ENCODE peak calls at places on chromosome 10, in six cellular contexts. One of them, this sample, is unnamed. For H3K4me1, the result is how much of the 10 kb centered on the place peaks cover.

GRCh38 chr10:111874586-111874985 is 309.0 kb downstream of the GPAM start:
- DNase-seq in fibroblast of lung: no peak
- DNase-seq in Karpas-422: no peak
- DNase-seq in endodermal cell: no peak
- DNase-seq in tibial artery: no peak
- DNase-seq in CD8-positive, alpha-beta T cell: no peak
- DNase-seq in this sample: no peak

GRCh38 chr10:99353182-99353581 is 24.0 kb downstream of the CNNM1 start:
- DNase-seq in fibroblast of lung: no peak
- DNase-seq in Karpas-422: no peak
- DNase-seq in endodermal cell: no peak
- DNase-seq in tibial artery: no peak
- DNase-seq in CD8-positive, alpha-beta T cell: no peak
- DNase-seq in this sample: no peak

GRCh38 chr10:43863859-43864591 is 215.3 kb upstream of the ZNF32 start:
- DNase-seq in fibroblast of lung: peak
- DNase-seq in Karpas-422: no peak
- DNase-seq in endodermal cell: no peak
- DNase-seq in tibial artery: peak
- DNase-seq in CD8-positive, alpha-beta T cell: no peak
- DNase-seq in this sample: peak

GRCh38 chr10:63383141-63383540 is 82.6 kb downstream of the JMJD1C start:
- DNase-seq in fibroblast of lung: peak
- DNase-seq in Karpas-422: no peak
- DNase-seq in endodermal cell: no peak
- DNase-seq in tibial artery: no peak
- DNase-seq in CD8-positive, alpha-beta T cell: no peak
- DNase-seq in this sample: no peak

GRCh38 chr10:124385627-124386185 is 33.0 kb downstream of the OAT start:
- DNase-seq in fibroblast of lung: no peak
- DNase-seq in Karpas-422: no peak
- DNase-seq in endodermal cell: no peak
- DNase-seq in tibial artery: peak
- DNase-seq in CD8-positive, alpha-beta T cell: no peak
- DNase-seq in this sample: no peak

GRCh38 chr10:29443745-29444523 is 155.1 kb downstream of the LYZL1 start:
- DNase-seq in fibroblast of lung: peak
- DNase-seq in Karpas-422: peak
- DNase-seq in endodermal cell: no peak
- DNase-seq in tibial artery: no peak
- DNase-seq in CD8-positive, alpha-beta T cell: no peak
- DNase-seq in this sample: no peak

GRCh38 chr10:329361-330099 is 194.3 kb downstream of the ZMYND11 start:
- DNase-seq in fibroblast of lung: peak
- DNase-seq in Karpas-422: peak
- DNase-seq in endodermal cell: peak
- DNase-seq in tibial artery: peak
- DNase-seq in CD8-positive, alpha-beta T cell: no peak
- DNase-seq in this sample: peak

GRCh38 chr10:48608279-48608681 is 3.4 kb upstream of the ARHGAP22 start:
- DNase-seq in fibroblast of lung: peak
- DNase-seq in Karpas-422: peak
- DNase-seq in endodermal cell: peak
- DNase-seq in tibial artery: peak
- DNase-seq in CD8-positive, alpha-beta T cell: no peak
- DNase-seq in this sample: no peak

GRCh38 chr10:19904202-19904661 is 88.0 kb downstream of the PLXDC2 start:
- DNase-seq in fibroblast of lung: no peak
- DNase-seq in Karpas-422: no peak
- DNase-seq in endodermal cell: no peak
- DNase-seq in tibial artery: no peak
- DNase-seq in CD8-positive, alpha-beta T cell: no peak
- DNase-seq in this sample: no peak

GRCh38 chr10:44977287-44978212 is 1.1 kb downstream of the DEPP1 start:
- DNase-seq in fibroblast of lung: no peak
- DNase-seq in Karpas-422: no peak
- DNase-seq in endodermal cell: no peak
- DNase-seq in tibial artery: peak
- DNase-seq in CD8-positive, alpha-beta T cell: no peak
- DNase-seq in this sample: peak

GRCh38 chr10:106557053-106557452 is 607.5 kb downstream of the SORCS1 start:
- DNase-seq in fibroblast of lung: no peak
- DNase-seq in Karpas-422: no peak
- DNase-seq in endodermal cell: no peak
- DNase-seq in tibial artery: no peak
- DNase-seq in CD8-positive, alpha-beta T cell: no peak
- DNase-seq in this sample: no peak

GRCh38 chr10:91410638-91411367 is 659 bp downstream of the HECTD2 start:
- DNase-seq in fibroblast of lung: peak
- DNase-seq in Karpas-422: no peak
- DNase-seq in endodermal cell: no peak
- DNase-seq in tibial artery: no peak
- DNase-seq in CD8-positive, alpha-beta T cell: no peak
- DNase-seq in this sample: no peak

GRCh38 chr10:70265032-70265689 is 18.6 kb downstream of the NPFFR1 start:
- DNase-seq in fibroblast of lung: no peak
- DNase-seq in Karpas-422: peak
- DNase-seq in endodermal cell: peak
- DNase-seq in tibial artery: no peak
- DNase-seq in CD8-positive, alpha-beta T cell: no peak
- DNase-seq in this sample: no peak

GRCh38 chr10:6036861-6037321 is 25.3 kb downstream of the IL2RA start:
- DNase-seq in fibroblast of lung: no peak
- DNase-seq in Karpas-422: no peak
- DNase-seq in endodermal cell: peak
- DNase-seq in tibial artery: no peak
- DNase-seq in CD8-positive, alpha-beta T cell: no peak
- DNase-seq in this sample: no peak

GRCh38 chr10:71391701-71392100 is 5.0 kb upstream of the CDH23 start:
- DNase-seq in fibroblast of lung: no peak
- DNase-seq in Karpas-422: no peak
- DNase-seq in endodermal cell: peak
- DNase-seq in tibial artery: no peak
- DNase-seq in CD8-positive, alpha-beta T cell: no peak
- DNase-seq in this sample: no peak

GRCh38 chr10:3805791-3806381 is 20.9 kb upstream of the KLF6 start:
- DNase-seq in fibroblast of lung: peak
- DNase-seq in Karpas-422: peak
- DNase-seq in endodermal cell: peak
- DNase-seq in tibial artery: no peak
- DNase-seq in CD8-positive, alpha-beta T cell: no peak
- DNase-seq in this sample: no peak

GRCh38 chr10:75179657-75180177 is 30.9 kb upstream of the VDAC2 start:
- DNase-seq in fibroblast of lung: no peak
- DNase-seq in Karpas-422: no peak
- DNase-seq in endodermal cell: no peak
- DNase-seq in tibial artery: no peak
- DNase-seq in CD8-positive, alpha-beta T cell: no peak
- DNase-seq in this sample: no peak

GRCh38 chr10:13890617-13891541 is 304.1 kb downstream of the PRPF18 start:
- DNase-seq in fibroblast of lung: peak
- DNase-seq in Karpas-422: no peak
- DNase-seq in endodermal cell: peak
- DNase-seq in tibial artery: peak
- DNase-seq in CD8-positive, alpha-beta T cell: no peak
- DNase-seq in this sample: peak

GRCh38 chr10:97584060-97584797 is at the start of gene HOGA1:
- DNase-seq in fibroblast of lung: peak
- DNase-seq in Karpas-422: peak
- DNase-seq in endodermal cell: peak
- DNase-seq in tibial artery: peak
- DNase-seq in CD8-positive, alpha-beta T cell: no peak
- DNase-seq in this sample: peak
- H3K27ac ChIP-seq in fibroblast of lung: no peak
- H3K27ac ChIP-seq in Karpas-422: no peak
- H3K27ac ChIP-seq in endodermal cell: peak
- H3K27ac ChIP-seq in tibial artery: peak
- H3K27ac ChIP-seq in CD8-positive, alpha-beta T cell: no peak
- H3K27ac ChIP-seq in this sample: peak

GRCh38 chr10:22322663-22323160 is 1.8 kb downstream of the BMI1 start:
- DNase-seq in fibroblast of lung: no peak
- DNase-seq in Karpas-422: no peak
- DNase-seq in endodermal cell: no peak
- DNase-seq in tibial artery: no peak
- DNase-seq in CD8-positive, alpha-beta T cell: no peak
- DNase-seq in this sample: no peak

GRCh38 chr10:22323538-22324305 is 2.8 kb downstream of the BMI1 start:
- DNase-seq in fibroblast of lung: no peak
- DNase-seq in Karpas-422: no peak
- DNase-seq in endodermal cell: no peak
- DNase-seq in tibial artery: no peak
- DNase-seq in CD8-positive, alpha-beta T cell: no peak
- DNase-seq in this sample: no peak

GRCh38 chr10:22325272-22325947 is 4.5 kb downstream of the BMI1 start:
- DNase-seq in fibroblast of lung: peak
- DNase-seq in Karpas-422: peak
- DNase-seq in endodermal cell: peak
- DNase-seq in tibial artery: peak
- DNase-seq in CD8-positive, alpha-beta T cell: peak
- DNase-seq in this sample: peak

GRCh38 chr10:22324893-22325271 is 4.0 kb downstream of the BMI1 start:
- DNase-seq in fibroblast of lung: no peak
- DNase-seq in Karpas-422: no peak
- DNase-seq in endodermal cell: no peak
- DNase-seq in tibial artery: no peak
- DNase-seq in CD8-positive, alpha-beta T cell: no peak
- DNase-seq in this sample: no peak

GRCh38 chr10:22324413-22324812 is 3.5 kb downstream of the BMI1 start:
- DNase-seq in fibroblast of lung: no peak
- DNase-seq in Karpas-422: no peak
- DNase-seq in endodermal cell: no peak
- DNase-seq in tibial artery: no peak
- DNase-seq in CD8-positive, alpha-beta T cell: no peak
- DNase-seq in this sample: no peak
- H3K4me1 ChIP-seq in fibroblast of lung: under half
- H3K4me1 ChIP-seq in Karpas-422: under half
- H3K4me1 ChIP-seq in endodermal cell: under half
- H3K4me1 ChIP-seq in tibial artery: under half
- H3K4me1 ChIP-seq in CD8-positive, alpha-beta T cell: under half
- H3K4me1 ChIP-seq in this sample: under half

GRCh38 chr10:76962851-76963250 is 674.8 kb downstream of the KCNMA1 start:
- DNase-seq in fibroblast of lung: peak
- DNase-seq in Karpas-422: no peak
- DNase-seq in endodermal cell: no peak
- DNase-seq in tibial artery: no peak
- DNase-seq in CD8-positive, alpha-beta T cell: no peak
- DNase-seq in this sample: no peak

GRCh38 chr10:76961841-76962240 is 675.8 kb downstream of the KCNMA1 start:
- DNase-seq in fibroblast of lung: no peak
- DNase-seq in Karpas-422: no peak
- DNase-seq in endodermal cell: no peak
- DNase-seq in tibial artery: no peak
- DNase-seq in CD8-positive, alpha-beta T cell: no peak
- DNase-seq in this sample: no peak
- H3K4me3 ChIP-seq in fibroblast of lung: no peak
- H3K4me3 ChIP-seq in Karpas-422: no peak
- H3K4me3 ChIP-seq in endodermal cell: no peak
- H3K4me3 ChIP-seq in tibial artery: no peak
- H3K4me3 ChIP-seq in CD8-positive, alpha-beta T cell: no peak
- H3K4me3 ChIP-seq in this sample: no peak

DNA sequence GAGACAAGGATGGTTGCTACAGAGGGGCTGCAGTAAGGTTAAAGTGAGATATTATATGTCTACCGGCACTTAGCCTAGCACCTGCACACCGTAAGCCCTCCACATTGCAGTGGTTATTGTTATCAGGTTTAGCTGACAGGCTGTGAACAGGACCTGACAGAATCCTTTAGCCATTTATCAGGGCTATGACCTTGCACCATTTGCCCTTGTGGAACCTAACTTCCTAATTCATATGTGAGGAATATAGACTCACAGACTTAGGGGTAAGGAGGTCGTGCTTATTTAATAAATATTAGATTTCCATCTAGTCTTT is 10.1 kb downstream of the NCOA4 start:
- DNase-seq in fibroblast of lung: no peak
- DNase-seq in Karpas-422: no peak
- DNase-seq in endodermal cell: no peak
- DNase-seq in tibial artery: no peak
- DNase-seq in CD8-positive, alpha-beta T cell: no peak
- DNase-seq in this sample: no peak
- H3K27ac ChIP-seq in fibroblast of lung: peak
- H3K27ac ChIP-seq in Karpas-422: peak
- H3K27ac ChIP-seq in endodermal cell: no peak
- H3K27ac ChIP-seq in tibial artery: no peak
- H3K27ac ChIP-seq in CD8-positive, alpha-beta T cell: no peak
- H3K27ac ChIP-seq in this sample: peak

DNA sequence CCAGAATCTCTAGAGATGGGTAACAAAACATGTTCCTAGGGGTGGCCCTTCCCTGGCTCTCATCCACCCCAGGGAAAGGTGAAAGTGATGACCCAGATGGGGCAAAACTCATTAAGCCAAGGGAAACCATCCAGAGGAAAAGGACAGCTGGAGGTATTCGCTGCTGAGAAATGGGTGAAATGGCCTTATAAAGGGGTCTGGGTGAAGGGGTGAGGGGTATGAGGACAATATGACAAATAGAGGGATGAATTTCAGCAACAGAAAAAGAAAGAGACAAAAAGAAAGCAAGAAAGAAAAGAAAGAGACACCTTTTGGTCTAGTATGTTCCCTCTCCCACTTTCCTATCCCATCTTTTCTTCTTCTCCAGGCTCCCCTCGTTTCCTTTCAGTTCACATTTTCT is 26.6 kb downstream of the ARHGAP21 start:
- DNase-seq in fibroblast of lung: no peak
- DNase-seq in Karpas-422: no peak
- DNase-seq in endodermal cell: no peak
- DNase-seq in tibial artery: no peak
- DNase-seq in CD8-positive, alpha-beta T cell: no peak
- DNase-seq in this sample: no peak
- H3K4me1 ChIP-seq in fibroblast of lung: under half
- H3K4me1 ChIP-seq in Karpas-422: under half
- H3K4me1 ChIP-seq in endodermal cell: under half
- H3K4me1 ChIP-seq in tibial artery: under half
- H3K4me1 ChIP-seq in CD8-positive, alpha-beta T cell: under half
- H3K4me1 ChIP-seq in this sample: under half

DNA sequence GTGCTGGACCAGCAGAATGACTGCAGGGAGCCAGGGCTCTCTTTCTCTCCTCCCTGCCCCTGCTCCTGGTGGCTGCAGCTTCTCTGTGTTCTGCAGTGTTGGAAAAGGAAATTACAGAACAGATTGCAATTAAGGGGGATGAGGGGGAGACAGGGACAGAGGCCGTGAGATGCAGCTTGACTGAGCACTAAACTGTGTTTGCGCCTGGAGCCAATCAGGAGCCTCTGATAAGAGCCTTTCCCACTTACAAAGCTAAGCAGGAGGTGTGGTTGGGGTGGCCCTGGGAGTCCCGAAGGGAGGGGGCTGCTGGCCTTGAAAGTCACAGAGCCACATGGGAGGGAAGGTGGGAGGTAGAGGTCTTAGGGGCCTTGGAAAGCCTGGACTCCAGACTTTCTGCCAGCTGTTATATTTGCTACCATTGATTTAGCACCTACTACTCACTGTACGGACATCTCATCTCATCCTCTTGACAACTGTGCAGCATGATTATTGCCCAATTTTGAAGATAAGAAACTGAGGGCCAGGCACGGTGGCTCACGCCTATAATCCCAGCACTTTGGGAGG is 26.7 kb downstream of the TRIM8 start:
- DNase-seq in fibroblast of lung: no peak
- DNase-seq in Karpas-422: no peak
- DNase-seq in endodermal cell: peak
- DNase-seq in tibial artery: peak
- DNase-seq in CD8-positive, alpha-beta T cell: no peak
- DNase-seq in this sample: no peak
- H3K4me3 ChIP-seq in fibroblast of lung: no peak
- H3K4me3 ChIP-seq in Karpas-422: no peak
- H3K4me3 ChIP-seq in endodermal cell: no peak
- H3K4me3 ChIP-seq in tibial artery: no peak
- H3K4me3 ChIP-seq in CD8-positive, alpha-beta T cell: no peak
- H3K4me3 ChIP-seq in this sample: no peak